ENCODE peak calls at places on chromosomes 16 and 17, in seven cellular contexts. L is heart right ventricle; D is CD8-positive, alpha-beta T cell; E is cardiac fibroblast; A is K562; F is mucosa of descending colon; R is cardiac muscle cell. T is an unnamed sample.

GRCh38 chr16:87576191-87576590 is 26.1 kb upstream of the JPH3 start:
- DNase-seq in L (no peak), D (no peak), E (no peak), A (peak), F (no peak), R (no peak), T (no peak)

GRCh38 chr16:56198044-56198754 is 6.9 kb downstream of the GNAO1 start:
- DNase-seq in L (no peak), D (no peak), E (no peak), A (no peak), F (no peak), R (no peak), T (no peak)

GRCh38 chr16:31083081-31083480 is 5.7 kb downstream of the PRSS53 start:
- DNase-seq in L (no peak), D (no peak), E (no peak), A (peak), F (no peak), R (no peak), T (no peak)

GRCh38 chr16:22161401-22161800 is 905 bp upstream of the SDR42E2 start:
- DNase-seq in L (no peak), D (no peak), E (no peak), A (no peak), F (no peak), R (no peak), T (no peak)

GRCh38 chr17:34645636-34646035 is 66.3 kb downstream of the TMEM132E start:
- DNase-seq in L (no peak), D (no peak), E (no peak), A (no peak), F (no peak), R (peak), T (no peak)

GRCh38 chr17:74160656-74161500 is 42.6 kb upstream of the RPL38 start:
- DNase-seq in L (no peak), D (no peak), E (no peak), A (no peak), F (no peak), R (no peak), T (no peak)

GRCh38 chr16:57764341-57765159 is 29.0 kb downstream of the KATNB1 start:
- DNase-seq in L (no peak), D (peak), E (peak), A (peak), F (peak), R (peak), T (no peak)

GRCh38 chr17:69069289-69069688 is 8.6 kb upstream of the ABCA9 start:
- DNase-seq in L (no peak), D (no peak), E (no peak), A (no peak), F (no peak), R (no peak), T (no peak)

GRCh38 chr16:47424846-47425245 is 36.0 kb downstream of the ITFG1 start:
- DNase-seq in L (no peak), D (no peak), E (no peak), A (no peak), F (no peak), R (no peak), T (no peak)

GRCh38 chr16:839643-840408 is 39.3 kb upstream of the GNG13 start:
- DNase-seq in L (no peak), D (no peak), E (no peak), A (no peak), F (no peak), R (no peak), T (no peak)

GRCh38 chr16:81834868-81835267 is 55.8 kb downstream of the PLCG2 start:
- DNase-seq in L (no peak), D (no peak), E (no peak), A (no peak), F (no peak), R (no peak), T (no peak)

GRCh38 chr16:56950881-56951771 is 10.6 kb upstream of the CETP start:
- DNase-seq in L (peak), D (peak), E (peak), A (peak), F (no peak), R (peak), T (peak)

GRCh38 chr17:962650-963049 is 16.9 kb downstream of the NXN start:
- DNase-seq in L (no peak), D (no peak), E (no peak), A (no peak), F (no peak), R (no peak), T (no peak)

GRCh38 chr16:71894229-71894920 is 956 bp upstream of the IST1 start:
- DNase-seq in L (peak), D (peak), E (peak), A (peak), F (peak), R (peak), T (no peak)

GRCh38 chr16:87740441-87740840 is 25.3 kb downstream of the KLHDC4 start:
- DNase-seq in L (no peak), D (no peak), E (no peak), A (no peak), F (no peak), R (peak), T (no peak)

GRCh38 chr17:67431210-67432015 is 54.3 kb downstream of the PITPNC1 start:
- DNase-seq in L (no peak), D (no peak), E (peak), A (peak), F (no peak), R (peak), T (no peak)

GRCh38 chr16:69562818-69563217 is 2.9 kb upstream of the NFAT5 start:
- DNase-seq in L (no peak), D (no peak), E (no peak), A (no peak), F (no peak), R (no peak), T (no peak)

GRCh38 chr17:40112718-40113109 is 9.1 kb upstream of the MSL1 start:
- DNase-seq in L (peak), D (no peak), E (no peak), A (no peak), F (no peak), R (no peak), T (no peak)

GRCh38 chr16:2699791-2700600 is 17.7 kb downstream of the KCTD5 start:
- DNase-seq in L (no peak), D (no peak), E (no peak), A (no peak), F (no peak), R (no peak), T (no peak)

GRCh38 chr17:68954146-68954971 is 833 bp downstream of the ABCA8 start:
- DNase-seq in L (no peak), D (no peak), E (peak), A (no peak), F (no peak), R (peak), T (no peak)

GRCh38 chr17:8532021-8532420 is 96.3 kb downstream of the NDEL1 start:
- DNase-seq in L (peak), D (no peak), E (peak), A (peak), F (no peak), R (peak), T (no peak)

GRCh38 chr17:73678999-73679398 is 34.8 kb upstream of the SDK2 start:
- DNase-seq in L (no peak), D (no peak), E (no peak), A (no peak), F (no peak), R (no peak), T (no peak)

GRCh38 chr16:57600048-57600835 is 28.2 kb upstream of the ADGRG1 start:
- DNase-seq in L (peak), D (no peak), E (peak), A (peak), F (peak), R (peak), T (no peak)

GRCh38 chr16:27318399-27319256 is 4.9 kb downstream of the IL4R start:
- DNase-seq in L (no peak), D (peak), E (peak), A (no peak), F (peak), R (peak), T (no peak)

GRCh38 chr16:89067677-89068076 is 26.0 kb upstream of the ACSF3 start:
- DNase-seq in L (no peak), D (no peak), E (peak), A (no peak), F (peak), R (peak), T (no peak)

GRCh38 chr16:86653289-86654006 is 75.1 kb downstream of the FOXL1 start:
- DNase-seq in L (peak), D (no peak), E (peak), A (no peak), F (no peak), R (peak), T (no peak)

GRCh38 chr17:1423456-1424135 is 23.6 kb upstream of the YWHAE start:
- DNase-seq in L (no peak), D (no peak), E (no peak), A (no peak), F (no peak), R (no peak), T (no peak)

GRCh38 chr16:81767987-81768592 is 11.0 kb upstream of the PLCG2 start:
- DNase-seq in L (no peak), D (no peak), E (no peak), A (no peak), F (no peak), R (no peak), T (no peak)

GRCh38 chr17:81346090-81346907 is 49.0 kb upstream of the BAHCC1 start:
- DNase-seq in L (peak), D (peak), E (peak), A (peak), F (peak), R (peak), T (peak)

GRCh38 chr17:34371405-34371804 is 8.4 kb upstream of the CCL1 start:
- DNase-seq in L (no peak), D (no peak), E (no peak), A (no peak), F (no peak), R (no peak), T (no peak)

GRCh38 chr16:49704586-49705155 is 151.2 kb downstream of the ZNF423 start:
- DNase-seq in L (no peak), D (no peak), E (no peak), A (no peak), F (no peak), R (no peak), T (no peak)

GRCh38 chr16:84416407-84417321 is 48.3 kb downstream of the ATP2C2 start:
- DNase-seq in L (no peak), D (no peak), E (no peak), A (no peak), F (no peak), R (no peak), T (no peak)
- TF ChIP-seq CTCF in L (no peak), D (no peak), E (no peak), A (no peak), F (no peak), R (no peak), T (no peak)

GRCh38 chr16:3780570-3780969 is 63.2 kb upstream of the TRAP1 start:
- DNase-seq in L (no peak), D (no peak), E (peak), A (peak), F (no peak), R (no peak), T (no peak)
- TF ChIP-seq CTCF in L (no peak), D (no peak), E (no peak), A (no peak), F (no peak), R (no peak), T (peak)

GRCh38 chr17:75978938-75979704 is at the start of the genes ACOX1 and TEN1:
- DNase-seq in L (peak), D (peak), E (peak), A (peak), F (peak), R (peak), T (peak)
- TF ChIP-seq CTCF in L (peak), D (no peak), E (peak), A (peak), F (no peak), R (peak), T (peak)

GRCh38 chr16:11639925-11640899 is 28.0 kb upstream of the SNN start:
- DNase-seq in L (peak), D (no peak), E (peak), A (peak), F (peak), R (peak), T (no peak)
- TF ChIP-seq CTCF in L (no peak), D (no peak), E (no peak), A (no peak), F (no peak), R (no peak), T (no peak)

GRCh38 chr17:29585080-29585751 is 4.2 kb downstream of the GIT1 start:
- DNase-seq in L (peak), D (no peak), E (peak), A (peak), F (no peak), R (peak), T (no peak)
- TF ChIP-seq CTCF in L (peak), D (peak), E (peak), A (peak), F (no peak), R (peak), T (peak)

GRCh38 chr17:61352771-61353170 is 46.9 kb upstream of the TBX2 start:
- DNase-seq in L (no peak), D (no peak), E (no peak), A (no peak), F (no peak), R (no peak), T (no peak)

GRCh38 chr17:61351745-61352407 is 47.8 kb upstream of the TBX2 start:
- DNase-seq in L (no peak), D (no peak), E (no peak), A (no peak), F (no peak), R (no peak), T (no peak)

GRCh38 chr17:61352408-61352770 is 47.3 kb upstream of the TBX2 start:
- DNase-seq in L (no peak), D (no peak), E (peak), A (no peak), F (no peak), R (peak), T (no peak)

GRCh38 chr17:61345825-61346628 is 53.6 kb upstream of the TBX2 start:
- DNase-seq in L (no peak), D (no peak), E (no peak), A (no peak), F (no peak), R (no peak), T (no peak)

DNA sequence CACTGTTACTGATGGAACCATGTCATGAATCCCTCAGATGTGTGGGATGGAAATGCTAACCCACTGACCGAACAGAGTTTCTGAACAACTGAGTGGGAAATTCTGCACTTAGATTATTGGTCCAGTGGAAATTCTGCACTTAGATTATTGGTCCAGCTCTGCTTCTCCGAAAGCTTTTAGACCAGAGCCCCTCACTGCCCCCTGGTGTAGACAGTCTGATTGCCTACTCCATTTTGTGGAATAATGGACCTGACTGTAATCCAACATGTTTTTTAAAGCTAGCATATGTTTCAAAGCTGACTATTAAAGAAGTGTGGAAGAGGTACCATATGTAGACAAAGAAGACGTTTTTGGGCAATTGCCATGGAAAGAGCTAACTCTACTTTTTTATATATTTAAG is 50.3 kb upstream of the TBX2 start:
- DNase-seq in L (no peak), D (no peak), E (no peak), A (peak), F (no peak), R (no peak), T (no peak)
- TF ChIP-seq CTCF in L (peak), D (no peak), E (peak), A (peak), F (no peak), R (peak), T (peak)

GRCh38 chr17:12927001-12927400 is 90.8 kb downstream of the ELAC2 start:
- DNase-seq in L (no peak), D (no peak), E (no peak), A (no peak), F (no peak), R (no peak), T (no peak)

GRCh38 chr17:12924614-12925013 is 93.2 kb downstream of the ELAC2 start:
- DNase-seq in L (no peak), D (no peak), E (no peak), A (peak), F (no peak), R (no peak), T (no peak)

GRCh38 chr17:12927541-12928425 is 90.0 kb downstream of the ELAC2 start:
- DNase-seq in L (peak), D (no peak), E (peak), A (no peak), F (no peak), R (peak), T (no peak)

GRCh38 chr17:12928736-12929135 is 89.1 kb downstream of the ELAC2 start:
- DNase-seq in L (no peak), D (no peak), E (no peak), A (no peak), F (no peak), R (no peak), T (no peak)
- TF ChIP-seq CTCF in L (no peak), D (no peak), E (no peak), A (peak), F (no peak), R (peak), T (no peak)